ENCODE peak calls at places on chromosomes 6 and 20, in nine cellular contexts. F is activated CD8-positive, alpha-beta T cell treated with anti-CD3 and anti-CD28 coated beads, Interleukin-2, amount 10 ng/mL, durations not matched to agents 7 days and 5 days; X is GDM1; R is glutamatergic neuron; C is endothelial cell; O is substantia nigra; V is ELF-1; K is NAMALWA; Z is epithelial cell of esophagus. P is an unnamed sample.

GRCh38 chr6:15501806-15502450 is 160.9 kb downstream of the DTNBP1 start:
- DNase-seq in F (no peak), X (no peak), R (no peak), C (no peak), O (peak), V (no peak), K (no peak), Z (peak), P (no peak)

GRCh38 chr20:53994088-53994487 is 76.3 kb downstream of the BCAS1 start:
- DNase-seq in F (no peak), X (no peak), R (no peak), C (no peak), O (no peak), V (no peak), K (no peak), Z (no peak), P (no peak)

GRCh38 chr6:78835817-78836216 is 31.5 kb upstream of the IRAK1BP1 start:
- DNase-seq in F (no peak), X (no peak), R (no peak), C (no peak), O (no peak), V (no peak), K (peak), Z (peak), P (peak)

GRCh38 chr6:37373822-37374514 is 20.2 kb downstream of the RNF8 start:
- DNase-seq in F (no peak), X (no peak), R (no peak), C (no peak), O (no peak), V (no peak), K (peak), Z (peak), P (no peak)

GRCh38 chr20:60483371-60483770 is 525.1 kb downstream of the CDH26 start:
- DNase-seq in F (no peak), X (no peak), R (no peak), C (no peak), O (no peak), V (no peak), K (no peak), Z (no peak), P (no peak)

GRCh38 chr6:163420315-163420667 is 5.8 kb downstream of the QKI start:
- DNase-seq in F (no peak), X (no peak), R (no peak), C (no peak), O (no peak), V (no peak), K (no peak), Z (no peak), P (no peak)

GRCh38 chr6:118896339-118897136 is 2.6 kb downstream of the ASF1A start:
- DNase-seq in F (no peak), X (no peak), R (no peak), C (no peak), O (no peak), V (peak), K (peak), Z (peak), P (peak)

GRCh38 chr6:98118357-98119045 is 715.9 kb upstream of the POU3F2 start:
- DNase-seq in F (no peak), X (no peak), R (no peak), C (no peak), O (no peak), V (peak), K (no peak), Z (no peak), P (no peak)

GRCh38 chr6:170114187-170114945 is 176.5 kb downstream of the DLL1 start:
- DNase-seq in F (no peak), X (no peak), R (no peak), C (no peak), O (no peak), V (no peak), K (no peak), Z (no peak), P (no peak)

GRCh38 chr6:39724787-39725631 is at the start of gene KIF6:
- DNase-seq in F (peak), X (no peak), R (peak), C (peak), O (peak), V (peak), K (peak), Z (peak), P (peak)

GRCh38 chr6:112701201-112701600 is 354.1 kb downstream of the RFPL4B start:
- DNase-seq in F (no peak), X (no peak), R (no peak), C (no peak), O (no peak), V (no peak), K (no peak), Z (no peak), P (no peak)

GRCh38 chr20:17568972-17569471 is 853 bp upstream of the DSTN start:
- DNase-seq in F (no peak), X (no peak), R (peak), C (peak), O (peak), V (peak), K (no peak), Z (peak), P (peak)

GRCh38 chr6:7535498-7535897 is 6.0 kb upstream of the DSP start:
- DNase-seq in F (no peak), X (no peak), R (no peak), C (no peak), O (no peak), V (no peak), K (no peak), Z (peak), P (no peak)

GRCh38 chr6:106383573-106383972 is 23.1 kb downstream of the CRYBG1 start:
- DNase-seq in F (no peak), X (no peak), R (no peak), C (no peak), O (no peak), V (no peak), K (no peak), Z (peak), P (no peak)

GRCh38 chr6:31086788-31087440 is 25.5 kb downstream of the C6orf15 start:
- DNase-seq in F (no peak), X (no peak), R (no peak), C (no peak), O (no peak), V (no peak), K (no peak), Z (peak), P (no peak)

GRCh38 chr6:89582669-89583325 is 55.8 kb downstream of the LYRM2 start:
- DNase-seq in F (no peak), X (no peak), R (no peak), C (no peak), O (no peak), V (no peak), K (no peak), Z (no peak), P (no peak)

GRCh38 chr20:37314617-37315292 is 25.3 kb downstream of the MANBAL start:
- DNase-seq in F (no peak), X (no peak), R (no peak), C (no peak), O (no peak), V (peak), K (no peak), Z (no peak), P (no peak)

GRCh38 chr6:28390688-28391087 is 8.9 kb downstream of the ZSCAN12 start:
- DNase-seq in F (no peak), X (no peak), R (no peak), C (no peak), O (no peak), V (no peak), K (no peak), Z (no peak), P (no peak)

P was measured in RWPE1.